ENCODE peak calls at places on chromosomes 7 and 10, in seven cellular contexts. One of them, this sample, is unnamed. For H3K4me1, the result is how much of the 10 kb centered on the place peaks cover.

GRCh38 chr7:30928254-30928872 is 16.7 kb downstream of the AQP1 start:
- DNase-seq in H1: no peak
- DNase-seq in fibroblast of lung: no peak
- DNase-seq in hepatocyte: peak
- DNase-seq in PC-3: no peak
- DNase-seq in PC-9: no peak
- DNase-seq in A673: no peak
- DNase-seq in this sample: no peak

GRCh38 chr10:75034131-75034512 is 77.3 kb upstream of the SAMD8 start:
- DNase-seq in H1: no peak
- DNase-seq in fibroblast of lung: no peak
- DNase-seq in hepatocyte: no peak
- DNase-seq in PC-3: peak
- DNase-seq in PC-9: no peak
- DNase-seq in A673: no peak
- DNase-seq in this sample: no peak

GRCh38 chr7:2255145-2256139 is 13.4 kb downstream of the NUDT1 start:
- DNase-seq in H1: no peak
- DNase-seq in fibroblast of lung: no peak
- DNase-seq in hepatocyte: no peak
- DNase-seq in PC-3: peak
- DNase-seq in PC-9: peak
- DNase-seq in A673: no peak
- DNase-seq in this sample: no peak

GRCh38 chr7:130899638-130900401 is 165.8 kb upstream of the KLF14 start:
- DNase-seq in H1: no peak
- DNase-seq in fibroblast of lung: no peak
- DNase-seq in hepatocyte: peak
- DNase-seq in PC-3: peak
- DNase-seq in PC-9: no peak
- DNase-seq in A673: no peak
- DNase-seq in this sample: no peak

GRCh38 chr10:111821876-111822275 is 361.7 kb downstream of the GPAM start:
- DNase-seq in H1: no peak
- DNase-seq in fibroblast of lung: no peak
- DNase-seq in hepatocyte: no peak
- DNase-seq in PC-3: no peak
- DNase-seq in PC-9: no peak
- DNase-seq in A673: no peak
- DNase-seq in this sample: no peak

GRCh38 chr10:49179699-49180511 is 8.3 kb downstream of the TMEM273 start:
- DNase-seq in H1: no peak
- DNase-seq in fibroblast of lung: no peak
- DNase-seq in hepatocyte: no peak
- DNase-seq in PC-3: no peak
- DNase-seq in PC-9: no peak
- DNase-seq in A673: no peak
- DNase-seq in this sample: no peak

GRCh38 chr7:81871606-81872265 is 101.9 kb upstream of the HGF start:
- DNase-seq in H1: no peak
- DNase-seq in fibroblast of lung: peak
- DNase-seq in hepatocyte: no peak
- DNase-seq in PC-3: no peak
- DNase-seq in PC-9: no peak
- DNase-seq in A673: peak
- DNase-seq in this sample: no peak

GRCh38 chr7:27177795-27178320 is 3.7 kb upstream of the HOXA10 start:
- DNase-seq in H1: no peak
- DNase-seq in fibroblast of lung: no peak
- DNase-seq in hepatocyte: no peak
- DNase-seq in PC-3: no peak
- DNase-seq in PC-9: no peak
- DNase-seq in A673: no peak
- DNase-seq in this sample: no peak

GRCh38 chr7:132865766-132866531 is 215.9 kb downstream of the CHCHD3 start:
- DNase-seq in H1: no peak
- DNase-seq in fibroblast of lung: peak
- DNase-seq in hepatocyte: peak
- DNase-seq in PC-3: peak
- DNase-seq in PC-9: no peak
- DNase-seq in A673: no peak
- DNase-seq in this sample: no peak

GRCh38 chr10:34875061-34875460 is 60.0 kb upstream of the PARD3 start:
- DNase-seq in H1: no peak
- DNase-seq in fibroblast of lung: no peak
- DNase-seq in hepatocyte: no peak
- DNase-seq in PC-3: no peak
- DNase-seq in PC-9: no peak
- DNase-seq in A673: no peak
- DNase-seq in this sample: no peak

GRCh38 chr10:16184911-16185310 is 251.9 kb upstream of the PTER start:
- DNase-seq in H1: no peak
- DNase-seq in fibroblast of lung: no peak
- DNase-seq in hepatocyte: no peak
- DNase-seq in PC-3: no peak
- DNase-seq in PC-9: no peak
- DNase-seq in A673: no peak
- DNase-seq in this sample: no peak

GRCh38 chr7:24748521-24748920 is 8.7 kb downstream of the GSDME start:
- DNase-seq in H1: no peak
- DNase-seq in fibroblast of lung: no peak
- DNase-seq in hepatocyte: no peak
- DNase-seq in PC-3: no peak
- DNase-seq in PC-9: no peak
- DNase-seq in A673: no peak
- DNase-seq in this sample: no peak

GRCh38 chr10:99540339-99540672 is 7.6 kb downstream of the NKX2-3 start:
- DNase-seq in H1: no peak
- DNase-seq in fibroblast of lung: no peak
- DNase-seq in hepatocyte: no peak
- DNase-seq in PC-3: no peak
- DNase-seq in PC-9: no peak
- DNase-seq in A673: no peak
- DNase-seq in this sample: peak

GRCh38 chr7:54015251-54015650 is 526.9 kb upstream of the VSTM2A start:
- DNase-seq in H1: no peak
- DNase-seq in fibroblast of lung: no peak
- DNase-seq in hepatocyte: no peak
- DNase-seq in PC-3: no peak
- DNase-seq in PC-9: no peak
- DNase-seq in A673: no peak
- DNase-seq in this sample: peak

GRCh38 chr7:19239951-19240350 is 94.7 kb upstream of the FERD3L start:
- DNase-seq in H1: no peak
- DNase-seq in fibroblast of lung: no peak
- DNase-seq in hepatocyte: no peak
- DNase-seq in PC-3: no peak
- DNase-seq in PC-9: no peak
- DNase-seq in A673: peak
- DNase-seq in this sample: no peak

GRCh38 chr7:93053946-93054943 is 63.5 kb downstream of the SAMD9 start:
- DNase-seq in H1: no peak
- DNase-seq in fibroblast of lung: no peak
- DNase-seq in hepatocyte: no peak
- DNase-seq in PC-3: no peak
- DNase-seq in PC-9: no peak
- DNase-seq in A673: no peak
- DNase-seq in this sample: no peak

GRCh38 chr7:25424113-25424512 is 195.8 kb upstream of the NPVF start:
- DNase-seq in H1: no peak
- DNase-seq in fibroblast of lung: no peak
- DNase-seq in hepatocyte: no peak
- DNase-seq in PC-3: no peak
- DNase-seq in PC-9: no peak
- DNase-seq in A673: no peak
- DNase-seq in this sample: no peak

GRCh38 chr10:45515630-45516029 is 141.6 kb downstream of the ALOX5 start:
- DNase-seq in H1: no peak
- DNase-seq in fibroblast of lung: no peak
- DNase-seq in hepatocyte: no peak
- DNase-seq in PC-3: no peak
- DNase-seq in PC-9: no peak
- DNase-seq in A673: no peak
- DNase-seq in this sample: peak

GRCh38 chr7:157306836-157307533 is 29.8 kb upstream of the DNAJB6 start:
- DNase-seq in H1: no peak
- DNase-seq in fibroblast of lung: no peak
- DNase-seq in hepatocyte: no peak
- DNase-seq in PC-3: no peak
- DNase-seq in PC-9: no peak
- DNase-seq in A673: no peak
- DNase-seq in this sample: no peak

GRCh38 chr7:67573639-67574038 is 577.0 kb downstream of the TYW1 start:
- DNase-seq in H1: no peak
- DNase-seq in fibroblast of lung: no peak
- DNase-seq in hepatocyte: no peak
- DNase-seq in PC-3: no peak
- DNase-seq in PC-9: no peak
- DNase-seq in A673: no peak
- DNase-seq in this sample: no peak

GRCh38 chr7:47453093-47454056 is 128.5 kb downstream of the TNS3 start:
- DNase-seq in H1: no peak
- DNase-seq in fibroblast of lung: peak
- DNase-seq in hepatocyte: peak
- DNase-seq in PC-3: peak
- DNase-seq in PC-9: peak
- DNase-seq in A673: no peak
- DNase-seq in this sample: no peak

DNA sequence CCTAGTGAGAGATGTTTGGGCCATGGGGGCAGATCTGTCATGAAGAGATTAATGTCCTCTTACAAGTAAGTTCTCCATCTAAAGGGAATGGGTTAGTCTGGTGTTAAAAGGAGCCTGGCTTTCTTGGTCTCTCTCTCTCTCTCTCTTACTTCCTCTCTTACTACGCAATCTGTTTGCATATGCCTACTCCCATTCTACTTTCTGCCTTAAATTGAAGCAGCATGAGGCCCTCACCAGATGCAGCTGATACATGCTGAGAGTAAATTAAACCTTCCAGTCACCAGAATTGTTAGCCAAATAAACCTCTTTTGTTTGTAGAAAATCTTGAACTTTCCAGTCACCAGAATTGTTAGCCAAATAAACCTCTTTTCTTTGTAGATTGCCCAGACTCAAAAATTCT is 884.1 kb downstream of the NRG3 start:
- DNase-seq in H1: no peak
- DNase-seq in fibroblast of lung: no peak
- DNase-seq in hepatocyte: no peak
- DNase-seq in PC-3: no peak
- DNase-seq in PC-9: no peak
- DNase-seq in A673: no peak
- DNase-seq in this sample: no peak
- H3K4me1 ChIP-seq in H1: under half
- H3K4me1 ChIP-seq in fibroblast of lung: under half
- H3K4me1 ChIP-seq in hepatocyte: under half
- H3K4me1 ChIP-seq in PC-3: under half
- H3K4me1 ChIP-seq in PC-9: under half
- H3K4me1 ChIP-seq in A673: under half
- H3K4me1 ChIP-seq in this sample: under half

GRCh38 chr10:21514808-21515580 is 10.5 kb downstream of the SKIDA1 start:
- DNase-seq in H1: no peak
- DNase-seq in fibroblast of lung: peak
- DNase-seq in hepatocyte: no peak
- DNase-seq in PC-3: no peak
- DNase-seq in PC-9: no peak
- DNase-seq in A673: no peak
- DNase-seq in this sample: peak
- TF ChIP-seq EZH2 in H1: no peak
- TF ChIP-seq EZH2 in fibroblast of lung: no peak
- TF ChIP-seq EZH2 in hepatocyte: no peak
- TF ChIP-seq EZH2 in PC-3: no peak
- TF ChIP-seq EZH2 in PC-9: no peak
- TF ChIP-seq EZH2 in A673: no peak
- TF ChIP-seq EZH2 in this sample: no peak

DNA sequence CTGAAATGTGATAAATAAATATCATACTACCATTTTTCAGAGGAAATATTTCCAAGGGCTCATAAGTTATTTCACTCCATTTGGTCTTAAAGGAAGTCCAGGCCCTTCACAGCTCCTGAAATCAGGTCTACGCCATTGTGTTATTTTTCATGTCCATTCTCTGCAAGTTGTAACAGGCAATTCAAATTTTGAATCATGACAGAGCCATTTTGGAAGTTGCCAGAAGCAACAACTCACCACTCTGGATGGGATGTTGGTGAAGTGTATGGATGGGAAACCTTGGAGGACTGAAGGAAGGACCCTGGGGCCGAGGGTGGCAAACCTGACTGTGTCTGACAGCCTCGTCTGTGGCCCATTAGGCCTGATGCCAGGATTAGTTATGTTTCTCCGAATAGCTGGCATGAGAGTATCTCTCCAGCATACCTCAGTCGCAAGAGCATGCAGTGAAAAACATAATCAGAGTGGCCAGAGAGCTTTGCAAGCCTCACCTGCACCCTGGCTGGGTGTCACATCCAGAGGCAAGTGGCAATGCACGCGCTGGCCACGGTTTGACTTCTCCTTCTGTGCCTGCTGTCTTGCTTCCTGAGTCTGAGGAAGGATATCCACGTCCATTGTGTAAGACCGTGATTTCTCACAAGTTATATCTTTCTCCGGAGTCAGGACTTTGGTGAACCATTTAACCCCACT is 87.1 kb downstream of the NRP1 start:
- DNase-seq in H1: no peak
- DNase-seq in fibroblast of lung: no peak
- DNase-seq in hepatocyte: no peak
- DNase-seq in PC-3: no peak
- DNase-seq in PC-9: no peak
- DNase-seq in A673: no peak
- DNase-seq in this sample: no peak
- H3K4me1 ChIP-seq in H1: under half
- H3K4me1 ChIP-seq in fibroblast of lung: under half
- H3K4me1 ChIP-seq in hepatocyte: under half
- H3K4me1 ChIP-seq in PC-3: under half
- H3K4me1 ChIP-seq in PC-9: under half
- H3K4me1 ChIP-seq in A673: under half
- H3K4me1 ChIP-seq in this sample: under half

GRCh38 chr7:113968713-113969112 is 49.9 kb upstream of the PPP1R3A start:
- DNase-seq in H1: no peak
- DNase-seq in fibroblast of lung: no peak
- DNase-seq in hepatocyte: peak
- DNase-seq in PC-3: no peak
- DNase-seq in PC-9: no peak
- DNase-seq in A673: peak
- DNase-seq in this sample: no peak

GRCh38 chr7:113959910-113960309 is 41.1 kb upstream of the PPP1R3A start:
- DNase-seq in H1: no peak
- DNase-seq in fibroblast of lung: no peak
- DNase-seq in hepatocyte: no peak
- DNase-seq in PC-3: no peak
- DNase-seq in PC-9: no peak
- DNase-seq in A673: no peak
- DNase-seq in this sample: no peak

GRCh38 chr7:113963356-113963755 is 44.5 kb upstream of the PPP1R3A start:
- DNase-seq in H1: no peak
- DNase-seq in fibroblast of lung: no peak
- DNase-seq in hepatocyte: no peak
- DNase-seq in PC-3: no peak
- DNase-seq in PC-9: no peak
- DNase-seq in A673: no peak
- DNase-seq in this sample: no peak
- TF ChIP-seq EZH2 in H1: no peak
- TF ChIP-seq EZH2 in fibroblast of lung: no peak
- TF ChIP-seq EZH2 in hepatocyte: no peak
- TF ChIP-seq EZH2 in PC-3: no peak
- TF ChIP-seq EZH2 in PC-9: no peak
- TF ChIP-seq EZH2 in A673: no peak
- TF ChIP-seq EZH2 in this sample: no peak

GRCh38 chr7:36201122-36201723 is 48.2 kb downstream of the EEPD1 start:
- DNase-seq in H1: no peak
- DNase-seq in fibroblast of lung: no peak
- DNase-seq in hepatocyte: no peak
- DNase-seq in PC-3: no peak
- DNase-seq in PC-9: no peak
- DNase-seq in A673: no peak
- DNase-seq in this sample: no peak
- H3K4me1 ChIP-seq in H1: under half
- H3K4me1 ChIP-seq in fibroblast of lung: under half
- H3K4me1 ChIP-seq in hepatocyte: under half
- H3K4me1 ChIP-seq in PC-3: under half
- H3K4me1 ChIP-seq in PC-9: under half
- H3K4me1 ChIP-seq in A673: under half
- H3K4me1 ChIP-seq in this sample: under half